ENCODE peak calls at places on chromosomes 7 and 10, in seven cellular contexts. One of them, this sample, is unnamed.

GRCh38 chr7:157519798-157520244 is 183.0 kb downstream of the DNAJB6 start:
- DNase-seq in HFF-Myc: no peak
- DNase-seq in neural crest cell: no peak
- DNase-seq in CD4-positive, alpha-beta T cell: no peak
- DNase-seq in cardiac muscle cell: no peak
- DNase-seq in astrocyte of the cerebellum: no peak
- DNase-seq in psoas muscle: peak; percentile 18
- DNase-seq in this sample: no peak

GRCh38 chr7:149777551-149778326 is 4.4 kb upstream of the ZNF467 start:
- DNase-seq in neural crest cell: no peak
- DNase-seq in HFF-Myc: no peak
- DNase-seq in CD4-positive, alpha-beta T cell: no peak
- DNase-seq in cardiac muscle cell: no peak
- DNase-seq in psoas muscle: no peak
- DNase-seq in astrocyte of the cerebellum: no peak
- DNase-seq in this sample: peak; percentile 16

GRCh38 chr7:101017099-101017777 is 2.6 kb upstream of the MUC17 start:
- DNase-seq in psoas muscle: peak; percentile 79
- DNase-seq in neural crest cell: peak; percentile 55
- DNase-seq in astrocyte of the cerebellum: peak; percentile 6
- DNase-seq in CD4-positive, alpha-beta T cell: peak; percentile 55
- DNase-seq in cardiac muscle cell: peak; percentile 90
- DNase-seq in HFF-Myc: peak; percentile 73
- DNase-seq in this sample: peak; percentile 73

GRCh38 chr10:119616879-119617580 is 20.3 kb upstream of the TIAL1 start:
- DNase-seq in cardiac muscle cell: peak; percentile 70
- DNase-seq in neural crest cell: peak; percentile 14
- DNase-seq in psoas muscle: peak; percentile 58
- DNase-seq in HFF-Myc: peak; percentile 25
- DNase-seq in astrocyte of the cerebellum: no peak
- DNase-seq in CD4-positive, alpha-beta T cell: peak; percentile 10
- DNase-seq in this sample: peak; percentile 21

GRCh38 chr7:99383203-99383602 is 8.7 kb downstream of the ARPC1B start:
- DNase-seq in cardiac muscle cell: no peak
- DNase-seq in astrocyte of the cerebellum: no peak
- DNase-seq in CD4-positive, alpha-beta T cell: no peak
- DNase-seq in neural crest cell: no peak
- DNase-seq in HFF-Myc: no peak
- DNase-seq in psoas muscle: no peak
- DNase-seq in this sample: no peak

GRCh38 chr10:133014416-133015210 is 72.2 kb upstream of the CFAP46 start:
- DNase-seq in astrocyte of the cerebellum: no peak
- DNase-seq in cardiac muscle cell: no peak
- DNase-seq in neural crest cell: no peak
- DNase-seq in CD4-positive, alpha-beta T cell: no peak
- DNase-seq in psoas muscle: no peak
- DNase-seq in HFF-Myc: no peak
- DNase-seq in this sample: no peak

GRCh38 chr10:90276894-90277447 is 575.6 kb downstream of the KIF20B start:
- DNase-seq in neural crest cell: no peak
- DNase-seq in CD4-positive, alpha-beta T cell: no peak
- DNase-seq in psoas muscle: no peak
- DNase-seq in cardiac muscle cell: peak; percentile 86
- DNase-seq in astrocyte of the cerebellum: no peak
- DNase-seq in HFF-Myc: peak; percentile 16
- DNase-seq in this sample: no peak

GRCh38 chr7:134300988-134301387 is 15.7 kb downstream of the SLC35B4 start:
- DNase-seq in HFF-Myc: no peak
- DNase-seq in cardiac muscle cell: no peak
- DNase-seq in psoas muscle: no peak
- DNase-seq in CD4-positive, alpha-beta T cell: no peak
- DNase-seq in astrocyte of the cerebellum: no peak
- DNase-seq in neural crest cell: no peak
- DNase-seq in this sample: no peak

GRCh38 chr10:117684673-117685211 is 142.2 kb downstream of the EMX2 start:
- DNase-seq in psoas muscle: peak; percentile 79
- DNase-seq in HFF-Myc: no peak
- DNase-seq in neural crest cell: no peak
- DNase-seq in CD4-positive, alpha-beta T cell: no peak
- DNase-seq in cardiac muscle cell: peak; percentile 12
- DNase-seq in astrocyte of the cerebellum: no peak
- DNase-seq in this sample: peak; percentile 37

GRCh38 chr7:24800667-24801066 is 43.4 kb upstream of the GSDME start:
- DNase-seq in CD4-positive, alpha-beta T cell: no peak
- DNase-seq in neural crest cell: no peak
- DNase-seq in astrocyte of the cerebellum: no peak
- DNase-seq in cardiac muscle cell: no peak
- DNase-seq in psoas muscle: no peak
- DNase-seq in HFF-Myc: no peak
- DNase-seq in this sample: no peak

GRCh38 chr10:6766061-6766460 is 186.0 kb upstream of the PRKCQ start:
- DNase-seq in astrocyte of the cerebellum: no peak
- DNase-seq in HFF-Myc: no peak
- DNase-seq in cardiac muscle cell: peak; percentile 82
- DNase-seq in neural crest cell: no peak
- DNase-seq in psoas muscle: no peak
- DNase-seq in CD4-positive, alpha-beta T cell: no peak
- DNase-seq in this sample: no peak

GRCh38 chr10:95792874-95793285 is 36.9 kb downstream of the ENTPD1 start:
- DNase-seq in CD4-positive, alpha-beta T cell: no peak
- DNase-seq in astrocyte of the cerebellum: peak; percentile 9
- DNase-seq in cardiac muscle cell: peak; percentile 97
- DNase-seq in psoas muscle: no peak
- DNase-seq in neural crest cell: no peak
- DNase-seq in HFF-Myc: no peak
- DNase-seq in this sample: no peak

DNA sequence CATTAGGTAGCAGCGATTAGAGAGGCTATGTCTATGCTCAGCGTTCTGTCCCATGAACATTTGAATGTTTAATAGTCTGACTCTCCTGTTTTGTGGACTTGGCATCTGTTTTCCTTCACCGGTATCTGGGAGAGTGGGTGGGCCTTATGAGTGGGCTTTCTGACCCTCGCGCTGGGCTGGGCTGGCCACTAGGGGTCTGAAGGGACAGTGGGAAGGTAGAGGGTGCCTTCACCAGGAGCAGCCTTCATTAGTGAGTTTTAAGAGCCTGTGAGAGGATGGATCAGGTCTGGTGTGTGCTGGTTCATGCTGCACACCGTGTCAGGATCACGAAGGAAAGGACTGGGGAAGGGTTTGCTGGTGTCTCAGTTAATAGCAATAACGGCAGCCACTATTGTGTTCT is 33.4 kb downstream of the DCLRE1A start:
- DNase-seq in HFF-Myc: no peak
- DNase-seq in cardiac muscle cell: no peak
- DNase-seq in neural crest cell: peak; percentile 23
- DNase-seq in psoas muscle: no peak
- DNase-seq in CD4-positive, alpha-beta T cell: no peak
- DNase-seq in astrocyte of the cerebellum: no peak
- DNase-seq in this sample: peak; percentile 49
- TF ChIP-seq CTCF in HFF-Myc: peak; percentile 32
- TF ChIP-seq CTCF in cardiac muscle cell: no peak
- TF ChIP-seq CTCF in neural crest cell: no peak
- TF ChIP-seq CTCF in psoas muscle: no peak
- TF ChIP-seq CTCF in CD4-positive, alpha-beta T cell: no peak
- TF ChIP-seq CTCF in astrocyte of the cerebellum: no peak
- TF ChIP-seq CTCF in this sample: peak; percentile 22

GRCh38 chr10:93749218-93749799 is 8.4 kb upstream of the LGI1 start:
- DNase-seq in psoas muscle: no peak
- DNase-seq in HFF-Myc: no peak
- DNase-seq in neural crest cell: no peak
- DNase-seq in astrocyte of the cerebellum: no peak
- DNase-seq in cardiac muscle cell: no peak
- DNase-seq in CD4-positive, alpha-beta T cell: no peak
- DNase-seq in this sample: no peak

GRCh38 chr10:93746844-93747284 is 10.9 kb upstream of the LGI1 start:
- DNase-seq in neural crest cell: no peak
- DNase-seq in psoas muscle: no peak
- DNase-seq in cardiac muscle cell: peak; percentile 95
- DNase-seq in HFF-Myc: peak; percentile 95
- DNase-seq in CD4-positive, alpha-beta T cell: no peak
- DNase-seq in astrocyte of the cerebellum: peak; percentile 94
- DNase-seq in this sample: no peak

GRCh38 chr10:93741367-93741766 is 16.4 kb upstream of the LGI1 start:
- DNase-seq in psoas muscle: no peak
- DNase-seq in astrocyte of the cerebellum: no peak
- DNase-seq in neural crest cell: no peak
- DNase-seq in HFF-Myc: no peak
- DNase-seq in cardiac muscle cell: no peak
- DNase-seq in CD4-positive, alpha-beta T cell: no peak
- DNase-seq in this sample: no peak

GRCh38 chr10:93742633-93743349 is 14.9 kb upstream of the LGI1 start:
- DNase-seq in neural crest cell: no peak
- DNase-seq in HFF-Myc: no peak
- DNase-seq in cardiac muscle cell: peak; percentile 10
- DNase-seq in CD4-positive, alpha-beta T cell: no peak
- DNase-seq in astrocyte of the cerebellum: no peak
- DNase-seq in psoas muscle: no peak
- DNase-seq in this sample: no peak

GRCh38 chr10:93745411-93746065 is 12.2 kb upstream of the LGI1 start:
- DNase-seq in psoas muscle: no peak
- DNase-seq in neural crest cell: no peak
- DNase-seq in cardiac muscle cell: peak; percentile 30
- DNase-seq in astrocyte of the cerebellum: no peak
- DNase-seq in CD4-positive, alpha-beta T cell: no peak
- DNase-seq in HFF-Myc: no peak
- DNase-seq in this sample: peak; percentile 43
- TF ChIP-seq CTCF in psoas muscle: peak; percentile 43
- TF ChIP-seq CTCF in neural crest cell: peak; percentile 44
- TF ChIP-seq CTCF in cardiac muscle cell: peak; percentile 42
- TF ChIP-seq CTCF in astrocyte of the cerebellum: peak; percentile 49
- TF ChIP-seq CTCF in CD4-positive, alpha-beta T cell: no peak
- TF ChIP-seq CTCF in HFF-Myc: peak; percentile 57
- TF ChIP-seq CTCF in this sample: peak; percentile 51

GRCh38 chr7:28961972-28962371 is 3.8 kb upstream of the TRIL start:
- DNase-seq in cardiac muscle cell: no peak
- DNase-seq in astrocyte of the cerebellum: no peak
- DNase-seq in HFF-Myc: no peak
- DNase-seq in psoas muscle: no peak
- DNase-seq in CD4-positive, alpha-beta T cell: no peak
- DNase-seq in neural crest cell: no peak
- DNase-seq in this sample: no peak
- TF ChIP-seq CTCF in cardiac muscle cell: no peak
- TF ChIP-seq CTCF in astrocyte of the cerebellum: no peak
- TF ChIP-seq CTCF in HFF-Myc: no peak
- TF ChIP-seq CTCF in psoas muscle: no peak
- TF ChIP-seq CTCF in CD4-positive, alpha-beta T cell: no peak
- TF ChIP-seq CTCF in neural crest cell: no peak
- TF ChIP-seq CTCF in this sample: no peak

GRCh38 chr7:40760997-40761396 is 626.2 kb downstream of the SUGCT start:
- DNase-seq in HFF-Myc: no peak
- DNase-seq in CD4-positive, alpha-beta T cell: no peak
- DNase-seq in cardiac muscle cell: no peak
- DNase-seq in neural crest cell: no peak
- DNase-seq in astrocyte of the cerebellum: no peak
- DNase-seq in psoas muscle: no peak
- DNase-seq in this sample: no peak

GRCh38 chr7:40763319-40764287 is 628.8 kb downstream of the SUGCT start:
- DNase-seq in astrocyte of the cerebellum: no peak
- DNase-seq in HFF-Myc: peak; percentile 22
- DNase-seq in CD4-positive, alpha-beta T cell: no peak
- DNase-seq in psoas muscle: no peak
- DNase-seq in cardiac muscle cell: peak; percentile 53
- DNase-seq in neural crest cell: no peak
- DNase-seq in this sample: no peak

GRCh38 chr7:40760293-40760964 is 625.6 kb downstream of the SUGCT start:
- DNase-seq in CD4-positive, alpha-beta T cell: no peak
- DNase-seq in cardiac muscle cell: peak; percentile 6
- DNase-seq in astrocyte of the cerebellum: no peak
- DNase-seq in psoas muscle: no peak
- DNase-seq in neural crest cell: no peak
- DNase-seq in HFF-Myc: no peak
- DNase-seq in this sample: no peak

GRCh38 chr7:40758590-40758989 is 623.8 kb downstream of the SUGCT start:
- DNase-seq in HFF-Myc: no peak
- DNase-seq in CD4-positive, alpha-beta T cell: no peak
- DNase-seq in astrocyte of the cerebellum: no peak
- DNase-seq in psoas muscle: no peak
- DNase-seq in neural crest cell: no peak
- DNase-seq in cardiac muscle cell: peak; percentile 32
- DNase-seq in this sample: no peak

DNA sequence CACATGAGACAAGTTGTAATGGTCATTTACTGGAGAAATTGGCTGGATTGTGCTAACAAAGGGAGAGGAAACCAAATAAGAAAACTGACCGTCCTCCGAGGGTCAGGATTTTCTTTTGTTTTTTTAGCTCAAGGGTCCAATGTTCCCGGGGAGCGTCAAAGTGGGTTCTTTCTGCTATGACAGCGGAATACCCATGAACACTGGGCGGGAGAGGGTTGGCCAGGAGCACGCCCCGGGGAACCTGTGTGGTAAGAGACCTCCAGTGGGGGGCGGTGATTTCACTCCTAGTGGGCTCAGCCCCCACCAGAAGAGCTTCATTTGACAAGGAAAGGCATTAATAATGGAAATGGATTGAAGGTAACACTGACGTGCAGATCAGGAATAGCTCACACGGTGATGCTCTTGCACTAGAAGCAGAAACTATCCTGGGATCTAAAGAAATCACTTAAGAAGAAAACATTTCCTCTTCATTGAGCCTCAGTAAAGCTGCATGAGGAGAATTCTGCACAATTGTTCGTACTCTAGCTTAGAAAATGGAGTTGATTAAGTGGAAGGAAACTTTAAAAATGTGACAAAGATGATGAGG is 627.0 kb downstream of the SUGCT start:
- DNase-seq in cardiac muscle cell: no peak
- DNase-seq in psoas muscle: no peak
- DNase-seq in CD4-positive, alpha-beta T cell: no peak
- DNase-seq in HFF-Myc: no peak
- DNase-seq in astrocyte of the cerebellum: no peak
- DNase-seq in neural crest cell: no peak
- DNase-seq in this sample: no peak
- TF ChIP-seq CTCF in cardiac muscle cell: no peak
- TF ChIP-seq CTCF in psoas muscle: no peak
- TF ChIP-seq CTCF in CD4-positive, alpha-beta T cell: no peak
- TF ChIP-seq CTCF in HFF-Myc: no peak
- TF ChIP-seq CTCF in astrocyte of the cerebellum: peak; percentile 46
- TF ChIP-seq CTCF in neural crest cell: no peak
- TF ChIP-seq CTCF in this sample: no peak

GRCh38 chr10:48658243-48658888 is 26.3 kb upstream of the WDFY4 start:
- DNase-seq in cardiac muscle cell: peak; percentile 73
- DNase-seq in CD4-positive, alpha-beta T cell: peak; percentile 43
- DNase-seq in neural crest cell: peak; percentile 80
- DNase-seq in astrocyte of the cerebellum: peak; percentile 37
- DNase-seq in HFF-Myc: peak; percentile 57
- DNase-seq in psoas muscle: peak; percentile 83
- DNase-seq in this sample: peak; percentile 86

GRCh38 chr10:48656928-48657327 is 27.7 kb upstream of the WDFY4 start:
- DNase-seq in neural crest cell: no peak
- DNase-seq in HFF-Myc: no peak
- DNase-seq in CD4-positive, alpha-beta T cell: no peak
- DNase-seq in psoas muscle: no peak
- DNase-seq in astrocyte of the cerebellum: no peak
- DNase-seq in cardiac muscle cell: no peak
- DNase-seq in this sample: no peak

GRCh38 chr10:48653944-48654698 is 30.6 kb upstream of the WDFY4 start:
- DNase-seq in astrocyte of the cerebellum: no peak
- DNase-seq in psoas muscle: no peak
- DNase-seq in CD4-positive, alpha-beta T cell: no peak
- DNase-seq in neural crest cell: no peak
- DNase-seq in HFF-Myc: no peak
- DNase-seq in cardiac muscle cell: no peak
- DNase-seq in this sample: no peak

GRCh38 chr10:48655426-48656240 is 29.0 kb upstream of the WDFY4 start:
- DNase-seq in psoas muscle: peak; percentile 84
- DNase-seq in CD4-positive, alpha-beta T cell: no peak
- DNase-seq in HFF-Myc: no peak
- DNase-seq in astrocyte of the cerebellum: no peak
- DNase-seq in neural crest cell: no peak
- DNase-seq in cardiac muscle cell: peak; percentile 71
- DNase-seq in this sample: peak; percentile 44

GRCh38 chr10:48656241-48656921 is 28.3 kb upstream of the WDFY4 start:
- DNase-seq in CD4-positive, alpha-beta T cell: peak; percentile 82
- DNase-seq in astrocyte of the cerebellum: peak; percentile 68
- DNase-seq in HFF-Myc: peak; percentile 57
- DNase-seq in psoas muscle: peak; percentile 95
- DNase-seq in neural crest cell: peak; percentile 95
- DNase-seq in cardiac muscle cell: peak; percentile 97
- DNase-seq in this sample: peak; percentile 96
- TF ChIP-seq CTCF in CD4-positive, alpha-beta T cell: peak; percentile 83
- TF ChIP-seq CTCF in astrocyte of the cerebellum: peak; percentile 86
- TF ChIP-seq CTCF in HFF-Myc: peak; percentile 85
- TF ChIP-seq CTCF in psoas muscle: peak; percentile 96
- TF ChIP-seq CTCF in neural crest cell: peak; percentile 99
- TF ChIP-seq CTCF in cardiac muscle cell: peak; percentile 85
- TF ChIP-seq CTCF in this sample: peak; percentile 100